ENCODE peak calls at places on chromosomes 12 and 14, in four cellular contexts. S is left colon; E is stimulated activated CD8-positive, alpha-beta memory T cell treated with anti-CD3 and anti-CD28 coated beads, Interleukin-4, amount 100 ng/mL, for 48 hours; W is fibroblast of lung. U is an unnamed sample.

GRCh38 chr12:18141583-18141982 is 51.6 kb upstream of the RERGL start:
- DNase-seq in W (peak), S (no peak), E (no peak), U (no peak)

GRCh38 chr12:63078911-63079310 is 72.1 kb downstream of the AVPR1A start:
- DNase-seq in W (no peak), S (no peak), E (no peak), U (no peak)

GRCh38 chr14:103597623-103598372 is 31.2 kb upstream of the KLC1 start:
- DNase-seq in W (peak), S (no peak), E (peak), U (no peak)

GRCh38 chr12:12336049-12336411 is 14.0 kb downstream of the MANSC1 start:
- DNase-seq in S (no peak), W (peak), E (no peak), U (peak)

GRCh38 chr12:87775051-87775450 is 254.2 kb downstream of the C12orf50 start:
- DNase-seq in W (no peak), E (no peak), S (no peak), U (no peak)

GRCh38 chr12:122096591-122097149 is 18.1 kb downstream of the MLXIP start:
- DNase-seq in E (no peak), S (no peak), W (peak), U (peak)

GRCh38 chr12:118375348-118375747 is 1.0 kb upstream of the SUDS3 start:
- DNase-seq in W (no peak), E (no peak), S (no peak), U (no peak)

GRCh38 chr12:101570022-101570421 is 24.7 kb upstream of the MYBPC1 start:
- DNase-seq in W (peak), S (no peak), E (no peak), U (peak)

GRCh38 chr14:74910556-74910955 is 12.5 kb downstream of the RPS6KL1 start:
- DNase-seq in W (no peak), S (peak), E (no peak), U (no peak)

GRCh38 chr14:80669416-80669815 is 272.1 kb downstream of the CEP128 start:
- DNase-seq in S (no peak), W (peak), E (no peak), U (no peak)

GRCh38 chr12:48063530-48063929 is 42.3 kb downstream of the SENP1 start:
- DNase-seq in W (no peak), E (no peak), S (no peak), U (no peak)

GRCh38 chr12:49342066-49342913 is 4.4 kb upstream of the DNAJC22 start:
- DNase-seq in E (peak), S (peak), W (peak), U (peak)

GRCh38 chr12:56129210-56129691 is 1.2 kb downstream of the ESYT1 start:
- DNase-seq in E (peak), S (peak), W (peak), U (peak)

GRCh38 chr12:119259483-119259882 is 75.0 kb upstream of the CCDC60 start:
- DNase-seq in S (no peak), W (no peak), E (no peak), U (no peak)

GRCh38 chr14:88488081-88488480 is 66.7 kb downstream of the PTPN21 start:
- DNase-seq in E (no peak), S (no peak), W (no peak), U (no peak)

GRCh38 chr12:6872073-6873048 is 742 bp downstream of the SPSB2 start:
- DNase-seq in E (peak), W (peak), S (peak), U (peak)

GRCh38 chr12:46177842-46178608 is 90.8 kb downstream of the SLC38A1 start:
- DNase-seq in W (no peak), E (no peak), S (no peak), U (no peak)

GRCh38 chr12:95380997-95381786 is 92.8 kb upstream of the METAP2 start:
- DNase-seq in W (peak), E (no peak), S (no peak), U (no peak)

GRCh38 chr12:7667025-7667575 is 1.4 kb upstream of the APOBEC1 start:
- DNase-seq in S (no peak), W (no peak), E (no peak), U (no peak)

GRCh38 chr12:129819391-129819790 is 84.4 kb downstream of the TMEM132D start:
- DNase-seq in S (no peak), W (peak), E (no peak), U (no peak)

GRCh38 chr12:114168061-114168460 is 201.9 kb upstream of the RBM19 start:
- DNase-seq in S (no peak), E (no peak), W (peak), U (no peak)

GRCh38 chr12:94208433-94208921 is 60.1 kb downstream of the PLXNC1 start:
- DNase-seq in W (no peak), S (no peak), E (peak), U (no peak)

GRCh38 chr12:3342051-3342450 is 149.0 kb upstream of the PRMT8 start:
- DNase-seq in E (peak), W (peak), S (no peak), U (peak)